ENCODE peak calls at places on chromosome 10, in seven cellular contexts. U is MCF 10A, W is heart right ventricle, J is Peyer's patch, Y is glutamatergic neuron, M is progenitor cell of endocrine pancreas, H is astrocyte of the spinal cord. A is an unnamed sample.

GRCh38 chr10:86964061-86964846 is 4.0 kb upstream of the ADIRF start:
- DNase-seq in U (no peak), W (no peak), J (no peak), Y (peak), M (no peak), H (no peak), A (no peak)

GRCh38 chr10:126921974-126922525 is 16.8 kb downstream of the DOCK1 start:
- DNase-seq in U (peak), W (no peak), J (no peak), Y (no peak), M (no peak), H (peak), A (no peak)

GRCh38 chr10:11538834-11539190 is 72.6 kb downstream of the USP6NL start:
- DNase-seq in U (no peak), W (no peak), J (no peak), Y (no peak), M (no peak), H (no peak), A (no peak)

GRCh38 chr10:132524443-132525285 is 12.9 kb upstream of the INPP5A start:
- DNase-seq in U (no peak), W (peak), J (peak), Y (no peak), M (no peak), H (no peak), A (no peak)

GRCh38 chr10:71262027-71262426 is 49.7 kb downstream of the UNC5B start:
- DNase-seq in U (no peak), W (peak), J (no peak), Y (no peak), M (no peak), H (no peak), A (no peak)

GRCh38 chr10:132750936-132751335 is 35.0 kb downstream of the NKX6-2 start:
- DNase-seq in U (no peak), W (no peak), J (no peak), Y (no peak), M (no peak), H (no peak), A (no peak)

GRCh38 chr10:22599048-22599561 is 115.3 kb downstream of the PIP4K2A start:
- DNase-seq in U (peak), W (no peak), J (no peak), Y (no peak), M (no peak), H (peak), A (no peak)

GRCh38 chr10:112215342-112215774 is 31.8 kb upstream of the GPAM start:
- DNase-seq in U (no peak), W (no peak), J (no peak), Y (no peak), M (no peak), H (no peak), A (no peak)

GRCh38 chr10:74932648-74933047 is 106.2 kb downstream of the KAT6B start:
- DNase-seq in U (no peak), W (peak), J (no peak), Y (no peak), M (no peak), H (no peak), A (no peak)

GRCh38 chr10:99280472-99280871 is 44.8 kb upstream of the HPSE2 start:
- DNase-seq in U (no peak), W (no peak), J (no peak), Y (no peak), M (no peak), H (no peak), A (no peak)

GRCh38 chr10:119216137-119216536 is 8.8 kb downstream of the GRK5 start:
- DNase-seq in U (no peak), W (no peak), J (no peak), Y (no peak), M (no peak), H (no peak), A (no peak)

GRCh38 chr10:29949411-29950011 is 109.9 kb downstream of the JCAD start:
- DNase-seq in U (peak), W (no peak), J (no peak), Y (no peak), M (no peak), H (peak), A (no peak)

GRCh38 chr10:15237351-15237750 is 68.9 kb upstream of the NMT2 start:
- DNase-seq in U (no peak), W (no peak), J (no peak), Y (peak), M (no peak), H (peak), A (no peak)

GRCh38 chr10:132739225-132739613 is 46.7 kb downstream of the NKX6-2 start:
- DNase-seq in U (no peak), W (no peak), J (no peak), Y (no peak), M (no peak), H (no peak), A (no peak)

GRCh38 chr10:99325261-99325660 is 3.9 kb upstream of the CNNM1 start:
- DNase-seq in U (no peak), W (no peak), J (no peak), Y (no peak), M (no peak), H (no peak), A (no peak)

GRCh38 chr10:48792687-48793096 is 108.0 kb downstream of the WDFY4 start:
- DNase-seq in U (peak), W (no peak), J (no peak), Y (no peak), M (no peak), H (peak), A (no peak)

GRCh38 chr10:127044191-127044590 is 139.0 kb downstream of the DOCK1 start:
- DNase-seq in U (no peak), W (no peak), J (peak), Y (no peak), M (no peak), H (no peak), A (no peak)

GRCh38 chr10:42926831-42927230 is 144.2 kb downstream of the BMS1 start:
- DNase-seq in U (peak), W (no peak), J (no peak), Y (peak), M (no peak), H (peak), A (peak)

GRCh38 chr10:33291053-33291592 is 43.3 kb downstream of the NRP1 start:
- DNase-seq in U (peak), W (no peak), J (no peak), Y (no peak), M (no peak), H (peak), A (no peak)

GRCh38 chr10:31101123-31101522 is 69.5 kb upstream of the ZNF438 start:
- DNase-seq in U (peak), W (no peak), J (no peak), Y (no peak), M (no peak), H (peak), A (no peak)

DNA sequence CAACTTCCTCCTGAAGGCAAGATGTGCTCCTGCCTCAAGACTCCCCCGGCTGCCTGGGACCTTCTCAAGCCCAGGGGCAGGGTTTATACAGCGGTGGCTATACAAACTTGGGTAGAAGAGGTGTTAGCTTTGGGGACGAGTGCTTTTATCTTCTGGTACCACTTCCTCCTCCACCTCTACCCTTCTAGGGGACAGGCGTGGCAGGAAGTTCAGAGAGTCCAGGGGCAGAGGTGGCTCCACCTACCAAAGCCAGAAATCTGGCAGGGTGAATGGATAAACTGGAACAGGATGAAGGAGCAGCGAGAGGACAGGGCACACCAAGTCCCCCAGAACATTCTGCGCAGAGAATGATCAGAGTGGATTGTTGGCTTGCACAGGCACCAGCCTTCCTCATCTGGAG is 24.0 kb upstream of the TM9SF3 start:
- DNase-seq in U (no peak), W (no peak), J (peak), Y (no peak), M (no peak), H (no peak), A (no peak)
- TF ChIP-seq CTCF in U (no peak), W (no peak), J (no peak), Y (no peak), M (no peak), H (no peak), A (no peak)

DNA sequence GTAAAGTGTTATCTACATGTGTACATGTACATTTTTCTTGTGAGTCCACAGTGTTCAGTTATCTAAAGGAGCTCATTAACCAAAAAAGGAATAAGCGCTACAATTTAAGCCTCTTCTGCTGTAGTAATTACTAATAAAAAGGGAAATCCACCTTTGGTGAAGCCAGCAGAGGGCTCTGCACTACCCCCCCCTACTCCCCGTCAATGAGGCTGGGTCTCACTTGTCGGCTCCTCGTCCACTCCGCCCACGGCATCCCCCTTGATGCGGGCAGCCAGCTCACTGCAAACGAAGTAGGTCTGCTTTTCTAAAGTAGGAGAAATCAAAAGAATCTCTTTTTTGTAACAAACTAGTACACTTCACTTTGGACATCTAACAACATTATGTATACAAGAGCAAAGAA is 4.7 kb upstream of the WASHC2A start:
- DNase-seq in U (no peak), W (no peak), J (no peak), Y (peak), M (no peak), H (no peak), A (peak)
- TF ChIP-seq CTCF in U (no peak), W (no peak), J (no peak), Y (no peak), M (no peak), H (peak), A (no peak)

GRCh38 chr10:44684641-44685040 is 226.5 kb upstream of the TMEM72 start:
- DNase-seq in U (no peak), W (no peak), J (no peak), Y (no peak), M (no peak), H (no peak), A (no peak)

GRCh38 chr10:44685177-44685576 is 226.0 kb upstream of the TMEM72 start:
- DNase-seq in U (no peak), W (no peak), J (no peak), Y (no peak), M (no peak), H (no peak), A (no peak)

DNA sequence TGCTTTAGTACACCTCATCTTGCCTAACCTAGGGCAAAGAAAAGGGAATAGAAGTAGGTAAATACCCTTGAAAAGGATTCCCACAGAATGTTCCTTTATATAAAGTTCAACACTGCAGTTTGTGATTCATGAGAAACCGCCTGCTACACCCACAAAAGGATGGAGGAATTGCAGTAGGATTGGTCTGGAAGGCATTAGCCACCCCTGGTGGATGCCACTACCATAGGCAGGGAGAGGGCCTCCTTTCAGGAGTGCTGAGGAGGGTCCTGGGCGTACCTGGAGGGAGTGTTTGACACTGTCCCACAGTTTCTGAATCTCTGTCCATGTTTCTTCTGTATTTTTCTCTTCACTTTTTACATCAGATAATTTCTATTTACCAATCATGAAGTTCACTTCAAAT is 221.8 kb upstream of the TMEM72 start:
- DNase-seq in U (no peak), W (no peak), J (no peak), Y (no peak), M (no peak), H (no peak), A (no peak)
- TF ChIP-seq CTCF in U (no peak), W (no peak), J (no peak), Y (no peak), M (peak), H (peak), A (peak)

GRCh38 chr10:117537904-117538524 is 4.5 kb upstream of the EMX2 start:
- DNase-seq in U (no peak), W (no peak), J (no peak), Y (peak), M (no peak), H (no peak), A (no peak)
- TF ChIP-seq CTCF in U (no peak), W (no peak), J (no peak), Y (peak), M (no peak), H (no peak), A (no peak)

DNA sequence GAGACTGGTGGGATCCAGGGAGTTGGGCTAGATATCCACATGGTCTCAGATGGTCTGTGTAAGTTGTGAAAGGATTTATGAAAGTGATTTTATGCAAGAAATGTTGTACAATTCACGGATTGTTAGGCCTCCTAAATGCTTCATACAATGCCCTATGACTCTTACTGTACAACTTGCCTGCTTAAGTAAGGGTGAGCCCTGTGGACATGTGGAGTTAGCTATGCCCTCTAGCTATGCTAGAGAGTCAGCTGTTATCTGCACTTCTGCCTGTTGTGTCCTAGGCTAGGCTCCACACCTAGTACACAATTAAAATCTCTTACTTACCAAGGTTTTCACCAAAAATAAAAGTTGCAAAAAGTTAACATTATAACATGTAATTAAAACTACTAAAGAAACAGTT is 1.7 kb upstream of the CFAP43 start:
- DNase-seq in U (no peak), W (no peak), J (no peak), Y (no peak), M (no peak), H (no peak), A (no peak)
- TF ChIP-seq CTCF in U (no peak), W (no peak), J (no peak), Y (no peak), M (no peak), H (no peak), A (no peak)

DNA sequence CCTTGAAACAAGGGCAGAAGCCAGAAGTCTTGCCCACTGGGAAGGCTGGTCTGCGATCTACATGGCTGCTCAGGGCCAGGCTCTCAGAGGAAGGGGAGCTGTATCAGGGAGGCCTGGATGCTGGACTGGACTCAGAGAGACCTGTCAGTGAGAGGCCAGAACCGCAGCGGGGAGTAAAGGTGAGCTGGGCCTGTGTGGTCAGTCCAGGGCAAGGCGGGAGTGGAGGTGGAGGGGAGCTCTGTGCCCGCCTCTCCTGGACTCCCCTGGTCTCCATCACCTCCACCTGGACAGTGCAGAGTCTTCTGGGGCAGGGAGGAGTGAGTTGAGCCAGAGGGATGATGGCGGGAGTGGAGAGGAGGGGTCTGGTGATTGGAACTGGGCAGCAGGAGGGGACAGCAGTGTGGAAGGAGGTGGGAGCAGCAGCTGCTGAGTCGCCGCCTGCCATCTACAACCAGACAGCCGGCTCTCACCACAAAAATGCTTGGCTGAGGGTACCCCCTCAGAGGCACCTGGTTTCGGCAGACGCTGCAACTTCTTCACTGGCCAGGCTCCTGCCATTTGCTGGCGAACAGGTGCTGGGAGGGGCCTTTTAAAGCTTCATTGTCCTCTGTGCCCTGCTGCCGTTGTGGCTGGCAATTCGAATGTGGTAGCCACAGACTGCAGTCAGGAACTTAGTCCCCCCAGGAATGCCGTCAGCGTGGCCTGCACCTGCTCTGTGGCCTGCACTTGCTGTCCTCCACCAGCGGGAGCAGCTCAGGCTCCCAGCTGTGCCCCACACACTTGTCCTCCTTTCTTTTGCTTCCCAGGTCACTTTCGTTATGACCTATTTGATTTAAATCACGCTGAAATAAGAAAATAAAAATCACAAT is 3.5 kb downstream of the RASSF4 start:
- DNase-seq in U (no peak), W (no peak), J (peak), Y (peak), M (no peak), H (no peak), A (no peak)
- TF ChIP-seq CTCF in U (peak), W (no peak), J (no peak), Y (peak), M (peak), H (peak), A (peak)

GRCh38 chr10:92696606-92697383 is 7.0 kb downstream of the HHEX start:
- DNase-seq in U (no peak), W (no peak), J (no peak), Y (no peak), M (no peak), H (no peak), A (no peak)
- TF ChIP-seq CTCF in U (no peak), W (no peak), J (no peak), Y (no peak), M (no peak), H (no peak), A (no peak)

GRCh38 chr10:79063661-79064490 is 4.9 kb upstream of the ZMIZ1 start:
- DNase-seq in U (no peak), W (peak), J (peak), Y (no peak), M (no peak), H (no peak), A (no peak)
- TF ChIP-seq CTCF in U (no peak), W (no peak), J (no peak), Y (no peak), M (no peak), H (no peak), A (no peak)

DNA sequence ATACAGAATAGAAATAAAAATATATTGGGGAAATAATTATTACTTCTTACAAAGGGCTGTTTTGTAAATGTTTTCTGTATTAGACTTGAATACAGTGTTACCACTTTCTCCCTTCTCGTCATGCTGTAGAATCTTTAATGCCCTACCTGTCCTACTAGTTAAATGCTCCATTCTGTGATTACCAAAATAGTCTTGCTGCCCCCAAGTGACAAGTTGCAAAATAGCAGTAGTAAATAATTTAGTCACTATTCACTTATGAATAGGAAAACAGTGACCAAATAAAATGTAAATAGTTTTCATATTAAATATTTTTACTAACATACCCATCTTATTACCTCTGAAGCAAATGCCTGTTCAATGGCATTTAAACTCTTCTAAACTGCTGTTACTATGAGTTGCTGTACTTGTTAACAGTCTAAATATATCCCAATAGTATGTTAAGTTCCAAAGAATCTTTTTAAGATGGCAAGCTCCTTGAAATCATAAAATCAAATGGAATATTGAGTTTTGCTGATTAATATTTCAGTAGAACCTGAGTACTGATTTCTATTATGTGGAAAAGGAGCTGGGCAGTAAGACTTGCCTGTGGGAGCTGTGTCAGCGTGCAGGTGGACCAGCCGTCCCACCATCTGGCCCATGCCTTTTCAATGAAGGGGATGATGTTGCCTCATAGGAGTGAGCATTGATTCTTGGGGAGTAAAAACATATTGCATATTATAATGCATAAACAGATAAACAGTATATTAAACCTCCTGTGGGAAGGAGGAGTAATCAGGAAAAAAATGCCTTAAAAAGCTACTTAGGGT is 18.1 kb upstream of the OIT3 start:
- DNase-seq in U (peak), W (no peak), J (no peak), Y (peak), M (no peak), H (peak), A (no peak)
- TF ChIP-seq CTCF in U (peak), W (peak), J (peak), Y (peak), M (peak), H (peak), A (peak)